ENCODE peak calls at places on chromosomes 2 and 18, in eight cellular contexts. One of them, this sample, is unnamed.

GRCh38 chr2:65431417-65432226 is 777 bp downstream of the SPRED2 start:
- DNase-seq in stimulated activated CD4-positive, alpha-beta T cell treated with anti-CD3 and anti-CD28 coated beads, Interleukin-4, amount 100 ng/mL, for 48 hours: peak
- DNase-seq in fibroblast of pulmonary artery: peak
- DNase-seq in iris pigment epithelial cell: peak
- DNase-seq in amniotic stem cell: no peak
- DNase-seq in GM03348: peak
- DNase-seq in colonic mucosa: peak
- DNase-seq in stimulated activated naive CD4-positive, alpha-beta T cell: peak
- DNase-seq in this sample: no peak

GRCh38 chr2:31318360-31319336 is 84.7 kb downstream of the EHD3 start:
- DNase-seq in stimulated activated CD4-positive, alpha-beta T cell treated with anti-CD3 and anti-CD28 coated beads, Interleukin-4, amount 100 ng/mL, for 48 hours: peak
- DNase-seq in fibroblast of pulmonary artery: peak
- DNase-seq in iris pigment epithelial cell: peak
- DNase-seq in amniotic stem cell: peak
- DNase-seq in GM03348: peak
- DNase-seq in colonic mucosa: peak
- DNase-seq in stimulated activated naive CD4-positive, alpha-beta T cell: no peak
- DNase-seq in this sample: no peak

GRCh38 chr2:160321025-160321424 is 121.0 kb upstream of the ITGB6 start:
- DNase-seq in stimulated activated CD4-positive, alpha-beta T cell treated with anti-CD3 and anti-CD28 coated beads, Interleukin-4, amount 100 ng/mL, for 48 hours: no peak
- DNase-seq in fibroblast of pulmonary artery: no peak
- DNase-seq in iris pigment epithelial cell: no peak
- DNase-seq in amniotic stem cell: no peak
- DNase-seq in GM03348: no peak
- DNase-seq in colonic mucosa: peak
- DNase-seq in stimulated activated naive CD4-positive, alpha-beta T cell: no peak
- DNase-seq in this sample: no peak

GRCh38 chr2:63862802-63863201 is 21.1 kb downstream of the UGP2 start:
- DNase-seq in stimulated activated CD4-positive, alpha-beta T cell treated with anti-CD3 and anti-CD28 coated beads, Interleukin-4, amount 100 ng/mL, for 48 hours: no peak
- DNase-seq in fibroblast of pulmonary artery: peak
- DNase-seq in iris pigment epithelial cell: peak
- DNase-seq in amniotic stem cell: no peak
- DNase-seq in GM03348: no peak
- DNase-seq in colonic mucosa: no peak
- DNase-seq in stimulated activated naive CD4-positive, alpha-beta T cell: no peak
- DNase-seq in this sample: no peak

GRCh38 chr18:55588876-55589595 is 1.0 kb upstream of the TCF4 start:
- DNase-seq in stimulated activated CD4-positive, alpha-beta T cell treated with anti-CD3 and anti-CD28 coated beads, Interleukin-4, amount 100 ng/mL, for 48 hours: no peak
- DNase-seq in fibroblast of pulmonary artery: no peak
- DNase-seq in iris pigment epithelial cell: no peak
- DNase-seq in amniotic stem cell: no peak
- DNase-seq in GM03348: no peak
- DNase-seq in colonic mucosa: no peak
- DNase-seq in stimulated activated naive CD4-positive, alpha-beta T cell: no peak
- DNase-seq in this sample: no peak

GRCh38 chr2:103660523-103660922 is 898.7 kb downstream of the TMEM182 start:
- DNase-seq in stimulated activated CD4-positive, alpha-beta T cell treated with anti-CD3 and anti-CD28 coated beads, Interleukin-4, amount 100 ng/mL, for 48 hours: no peak
- DNase-seq in fibroblast of pulmonary artery: no peak
- DNase-seq in iris pigment epithelial cell: no peak
- DNase-seq in amniotic stem cell: no peak
- DNase-seq in GM03348: no peak
- DNase-seq in colonic mucosa: no peak
- DNase-seq in stimulated activated naive CD4-positive, alpha-beta T cell: no peak
- DNase-seq in this sample: no peak

GRCh38 chr2:229601396-229601795 is 113.0 kb downstream of the DNER start:
- DNase-seq in stimulated activated CD4-positive, alpha-beta T cell treated with anti-CD3 and anti-CD28 coated beads, Interleukin-4, amount 100 ng/mL, for 48 hours: no peak
- DNase-seq in fibroblast of pulmonary artery: no peak
- DNase-seq in iris pigment epithelial cell: peak
- DNase-seq in amniotic stem cell: no peak
- DNase-seq in GM03348: no peak
- DNase-seq in colonic mucosa: no peak
- DNase-seq in stimulated activated naive CD4-positive, alpha-beta T cell: no peak
- DNase-seq in this sample: no peak

GRCh38 chr2:176574415-176575236 is 305.4 kb downstream of the MTX2 start:
- DNase-seq in stimulated activated CD4-positive, alpha-beta T cell treated with anti-CD3 and anti-CD28 coated beads, Interleukin-4, amount 100 ng/mL, for 48 hours: no peak
- DNase-seq in fibroblast of pulmonary artery: no peak
- DNase-seq in iris pigment epithelial cell: no peak
- DNase-seq in amniotic stem cell: no peak
- DNase-seq in GM03348: no peak
- DNase-seq in colonic mucosa: no peak
- DNase-seq in stimulated activated naive CD4-positive, alpha-beta T cell: no peak
- DNase-seq in this sample: no peak

GRCh38 chr2:8704906-8705305 is 23.1 kb downstream of the ID2 start:
- DNase-seq in stimulated activated CD4-positive, alpha-beta T cell treated with anti-CD3 and anti-CD28 coated beads, Interleukin-4, amount 100 ng/mL, for 48 hours: no peak
- DNase-seq in fibroblast of pulmonary artery: no peak
- DNase-seq in iris pigment epithelial cell: peak
- DNase-seq in amniotic stem cell: no peak
- DNase-seq in GM03348: no peak
- DNase-seq in colonic mucosa: no peak
- DNase-seq in stimulated activated naive CD4-positive, alpha-beta T cell: no peak
- DNase-seq in this sample: no peak

GRCh38 chr2:240983361-240983995 is 14.9 kb upstream of the SNED1 start:
- DNase-seq in stimulated activated CD4-positive, alpha-beta T cell treated with anti-CD3 and anti-CD28 coated beads, Interleukin-4, amount 100 ng/mL, for 48 hours: peak
- DNase-seq in fibroblast of pulmonary artery: peak
- DNase-seq in iris pigment epithelial cell: peak
- DNase-seq in amniotic stem cell: no peak
- DNase-seq in GM03348: no peak
- DNase-seq in colonic mucosa: no peak
- DNase-seq in stimulated activated naive CD4-positive, alpha-beta T cell: no peak
- DNase-seq in this sample: no peak

GRCh38 chr18:72895548-72895947 is 27.8 kb upstream of the NETO1 start:
- DNase-seq in stimulated activated CD4-positive, alpha-beta T cell treated with anti-CD3 and anti-CD28 coated beads, Interleukin-4, amount 100 ng/mL, for 48 hours: no peak
- DNase-seq in fibroblast of pulmonary artery: no peak
- DNase-seq in iris pigment epithelial cell: no peak
- DNase-seq in amniotic stem cell: no peak
- DNase-seq in GM03348: no peak
- DNase-seq in colonic mucosa: no peak
- DNase-seq in stimulated activated naive CD4-positive, alpha-beta T cell: no peak
- DNase-seq in this sample: no peak

GRCh38 chr2:70994055-70994444 is 623 bp downstream of the TEX261 start:
- DNase-seq in stimulated activated CD4-positive, alpha-beta T cell treated with anti-CD3 and anti-CD28 coated beads, Interleukin-4, amount 100 ng/mL, for 48 hours: no peak
- DNase-seq in fibroblast of pulmonary artery: no peak
- DNase-seq in iris pigment epithelial cell: peak
- DNase-seq in amniotic stem cell: no peak
- DNase-seq in GM03348: peak
- DNase-seq in colonic mucosa: no peak
- DNase-seq in stimulated activated naive CD4-positive, alpha-beta T cell: no peak
- DNase-seq in this sample: no peak

GRCh38 chr2:109290887-109291675 is 162.1 kb downstream of the SH3RF3 start:
- DNase-seq in stimulated activated CD4-positive, alpha-beta T cell treated with anti-CD3 and anti-CD28 coated beads, Interleukin-4, amount 100 ng/mL, for 48 hours: no peak
- DNase-seq in fibroblast of pulmonary artery: peak
- DNase-seq in iris pigment epithelial cell: peak
- DNase-seq in amniotic stem cell: no peak
- DNase-seq in GM03348: no peak
- DNase-seq in colonic mucosa: no peak
- DNase-seq in stimulated activated naive CD4-positive, alpha-beta T cell: no peak
- DNase-seq in this sample: no peak

GRCh38 chr2:178404380-178404767 is 46.6 kb downstream of the PRKRA start:
- DNase-seq in stimulated activated CD4-positive, alpha-beta T cell treated with anti-CD3 and anti-CD28 coated beads, Interleukin-4, amount 100 ng/mL, for 48 hours: no peak
- DNase-seq in fibroblast of pulmonary artery: peak
- DNase-seq in iris pigment epithelial cell: peak
- DNase-seq in amniotic stem cell: no peak
- DNase-seq in GM03348: peak
- DNase-seq in colonic mucosa: peak
- DNase-seq in stimulated activated naive CD4-positive, alpha-beta T cell: no peak
- DNase-seq in this sample: no peak

GRCh38 chr2:238847841-238848565 is at the start of gene TWIST2:
- DNase-seq in stimulated activated CD4-positive, alpha-beta T cell treated with anti-CD3 and anti-CD28 coated beads, Interleukin-4, amount 100 ng/mL, for 48 hours: no peak
- DNase-seq in fibroblast of pulmonary artery: peak
- DNase-seq in iris pigment epithelial cell: peak
- DNase-seq in amniotic stem cell: peak
- DNase-seq in GM03348: peak
- DNase-seq in colonic mucosa: peak
- DNase-seq in stimulated activated naive CD4-positive, alpha-beta T cell: no peak
- DNase-seq in this sample: no peak

GRCh38 chr2:199469514-199470360 is 12.0 kb upstream of the SATB2 start:
- DNase-seq in stimulated activated CD4-positive, alpha-beta T cell treated with anti-CD3 and anti-CD28 coated beads, Interleukin-4, amount 100 ng/mL, for 48 hours: no peak
- DNase-seq in fibroblast of pulmonary artery: no peak
- DNase-seq in iris pigment epithelial cell: no peak
- DNase-seq in amniotic stem cell: no peak
- DNase-seq in GM03348: no peak
- DNase-seq in colonic mucosa: peak
- DNase-seq in stimulated activated naive CD4-positive, alpha-beta T cell: no peak
- DNase-seq in this sample: no peak

GRCh38 chr2:209579236-209579749 is 155.4 kb downstream of the MAP2 start:
- DNase-seq in stimulated activated CD4-positive, alpha-beta T cell treated with anti-CD3 and anti-CD28 coated beads, Interleukin-4, amount 100 ng/mL, for 48 hours: no peak
- DNase-seq in fibroblast of pulmonary artery: peak
- DNase-seq in iris pigment epithelial cell: peak
- DNase-seq in amniotic stem cell: no peak
- DNase-seq in GM03348: peak
- DNase-seq in colonic mucosa: no peak
- DNase-seq in stimulated activated naive CD4-positive, alpha-beta T cell: no peak
- DNase-seq in this sample: no peak

GRCh38 chr2:127175406-127175805 is 44.7 kb downstream of the CYP27C1 start:
- DNase-seq in stimulated activated CD4-positive, alpha-beta T cell treated with anti-CD3 and anti-CD28 coated beads, Interleukin-4, amount 100 ng/mL, for 48 hours: no peak
- DNase-seq in fibroblast of pulmonary artery: no peak
- DNase-seq in iris pigment epithelial cell: no peak
- DNase-seq in amniotic stem cell: no peak
- DNase-seq in GM03348: peak
- DNase-seq in colonic mucosa: peak
- DNase-seq in stimulated activated naive CD4-positive, alpha-beta T cell: no peak
- DNase-seq in this sample: no peak

GRCh38 chr2:127270663-127271062 is 23.3 kb downstream of the ERCC3 start:
- DNase-seq in stimulated activated CD4-positive, alpha-beta T cell treated with anti-CD3 and anti-CD28 coated beads, Interleukin-4, amount 100 ng/mL, for 48 hours: no peak
- DNase-seq in fibroblast of pulmonary artery: no peak
- DNase-seq in iris pigment epithelial cell: no peak
- DNase-seq in amniotic stem cell: no peak
- DNase-seq in GM03348: no peak
- DNase-seq in colonic mucosa: no peak
- DNase-seq in stimulated activated naive CD4-positive, alpha-beta T cell: no peak
- DNase-seq in this sample: no peak

GRCh38 chr2:677056-677949 is at the start of gene TMEM18:
- DNase-seq in stimulated activated CD4-positive, alpha-beta T cell treated with anti-CD3 and anti-CD28 coated beads, Interleukin-4, amount 100 ng/mL, for 48 hours: peak
- DNase-seq in fibroblast of pulmonary artery: peak
- DNase-seq in iris pigment epithelial cell: peak
- DNase-seq in amniotic stem cell: peak
- DNase-seq in GM03348: peak
- DNase-seq in colonic mucosa: peak
- DNase-seq in stimulated activated naive CD4-positive, alpha-beta T cell: peak
- DNase-seq in this sample: peak

GRCh38 chr2:187461294-187462261 is 13.5 kb upstream of the CALCRL start:
- DNase-seq in stimulated activated CD4-positive, alpha-beta T cell treated with anti-CD3 and anti-CD28 coated beads, Interleukin-4, amount 100 ng/mL, for 48 hours: no peak
- DNase-seq in fibroblast of pulmonary artery: peak
- DNase-seq in iris pigment epithelial cell: no peak
- DNase-seq in amniotic stem cell: no peak
- DNase-seq in GM03348: no peak
- DNase-seq in colonic mucosa: no peak
- DNase-seq in stimulated activated naive CD4-positive, alpha-beta T cell: no peak
- DNase-seq in this sample: no peak

GRCh38 chr2:161206491-161207032 is 46.3 kb downstream of the TANK start:
- DNase-seq in stimulated activated CD4-positive, alpha-beta T cell treated with anti-CD3 and anti-CD28 coated beads, Interleukin-4, amount 100 ng/mL, for 48 hours: no peak
- DNase-seq in fibroblast of pulmonary artery: peak
- DNase-seq in iris pigment epithelial cell: peak
- DNase-seq in amniotic stem cell: no peak
- DNase-seq in GM03348: peak
- DNase-seq in colonic mucosa: no peak
- DNase-seq in stimulated activated naive CD4-positive, alpha-beta T cell: no peak
- DNase-seq in this sample: no peak

GRCh38 chr18:31445908-31446307 is 1.6 kb upstream of the DSG3 start:
- DNase-seq in stimulated activated CD4-positive, alpha-beta T cell treated with anti-CD3 and anti-CD28 coated beads, Interleukin-4, amount 100 ng/mL, for 48 hours: no peak
- DNase-seq in fibroblast of pulmonary artery: no peak
- DNase-seq in iris pigment epithelial cell: no peak
- DNase-seq in amniotic stem cell: no peak
- DNase-seq in GM03348: no peak
- DNase-seq in colonic mucosa: no peak
- DNase-seq in stimulated activated naive CD4-positive, alpha-beta T cell: no peak
- DNase-seq in this sample: no peak

GRCh38 chr2:148546270-148546669 is 98.3 kb upstream of the EPC2 start:
- DNase-seq in stimulated activated CD4-positive, alpha-beta T cell treated with anti-CD3 and anti-CD28 coated beads, Interleukin-4, amount 100 ng/mL, for 48 hours: no peak
- DNase-seq in fibroblast of pulmonary artery: peak
- DNase-seq in iris pigment epithelial cell: peak
- DNase-seq in amniotic stem cell: no peak
- DNase-seq in GM03348: no peak
- DNase-seq in colonic mucosa: no peak
- DNase-seq in stimulated activated naive CD4-positive, alpha-beta T cell: no peak
- DNase-seq in this sample: no peak

GRCh38 chr2:67613227-67613626 is 216.1 kb downstream of the ETAA1 start:
- DNase-seq in stimulated activated CD4-positive, alpha-beta T cell treated with anti-CD3 and anti-CD28 coated beads, Interleukin-4, amount 100 ng/mL, for 48 hours: no peak
- DNase-seq in fibroblast of pulmonary artery: no peak
- DNase-seq in iris pigment epithelial cell: no peak
- DNase-seq in amniotic stem cell: no peak
- DNase-seq in GM03348: no peak
- DNase-seq in colonic mucosa: no peak
- DNase-seq in stimulated activated naive CD4-positive, alpha-beta T cell: no peak
- DNase-seq in this sample: peak

GRCh38 chr2:48589170-48589767 is 28.4 kb upstream of the GTF2A1L start:
- DNase-seq in stimulated activated CD4-positive, alpha-beta T cell treated with anti-CD3 and anti-CD28 coated beads, Interleukin-4, amount 100 ng/mL, for 48 hours: no peak
- DNase-seq in fibroblast of pulmonary artery: peak
- DNase-seq in iris pigment epithelial cell: peak
- DNase-seq in amniotic stem cell: peak
- DNase-seq in GM03348: peak
- DNase-seq in colonic mucosa: no peak
- DNase-seq in stimulated activated naive CD4-positive, alpha-beta T cell: no peak
- DNase-seq in this sample: no peak

GRCh38 chr2:8573234-8573941 is 108.5 kb upstream of the ID2 start:
- DNase-seq in stimulated activated CD4-positive, alpha-beta T cell treated with anti-CD3 and anti-CD28 coated beads, Interleukin-4, amount 100 ng/mL, for 48 hours: no peak
- DNase-seq in fibroblast of pulmonary artery: no peak
- DNase-seq in iris pigment epithelial cell: no peak
- DNase-seq in amniotic stem cell: no peak
- DNase-seq in GM03348: no peak
- DNase-seq in colonic mucosa: peak
- DNase-seq in stimulated activated naive CD4-positive, alpha-beta T cell: no peak
- DNase-seq in this sample: no peak

GRCh38 chr2:219384872-219385271 is 2.8 kb downstream of the DNPEP start:
- DNase-seq in stimulated activated CD4-positive, alpha-beta T cell treated with anti-CD3 and anti-CD28 coated beads, Interleukin-4, amount 100 ng/mL, for 48 hours: no peak
- DNase-seq in fibroblast of pulmonary artery: no peak
- DNase-seq in iris pigment epithelial cell: no peak
- DNase-seq in amniotic stem cell: no peak
- DNase-seq in GM03348: no peak
- DNase-seq in colonic mucosa: no peak
- DNase-seq in stimulated activated naive CD4-positive, alpha-beta T cell: no peak
- DNase-seq in this sample: no peak

GRCh38 chr2:24885221-24886113 is 34.6 kb downstream of the ADCY3 start:
- DNase-seq in stimulated activated CD4-positive, alpha-beta T cell treated with anti-CD3 and anti-CD28 coated beads, Interleukin-4, amount 100 ng/mL, for 48 hours: no peak
- DNase-seq in fibroblast of pulmonary artery: no peak
- DNase-seq in iris pigment epithelial cell: no peak
- DNase-seq in amniotic stem cell: no peak
- DNase-seq in GM03348: no peak
- DNase-seq in colonic mucosa: no peak
- DNase-seq in stimulated activated naive CD4-positive, alpha-beta T cell: no peak
- DNase-seq in this sample: no peak

GRCh38 chr2:198314559-198315153 is 510.3 kb downstream of the PLCL1 start:
- DNase-seq in stimulated activated CD4-positive, alpha-beta T cell treated with anti-CD3 and anti-CD28 coated beads, Interleukin-4, amount 100 ng/mL, for 48 hours: no peak
- DNase-seq in fibroblast of pulmonary artery: peak
- DNase-seq in iris pigment epithelial cell: peak
- DNase-seq in amniotic stem cell: peak
- DNase-seq in GM03348: peak
- DNase-seq in colonic mucosa: peak
- DNase-seq in stimulated activated naive CD4-positive, alpha-beta T cell: no peak
- DNase-seq in this sample: no peak

GRCh38 chr2:236691799-236692167 is 122.2 kb downstream of the ACKR3 start:
- DNase-seq in stimulated activated CD4-positive, alpha-beta T cell treated with anti-CD3 and anti-CD28 coated beads, Interleukin-4, amount 100 ng/mL, for 48 hours: no peak
- DNase-seq in fibroblast of pulmonary artery: no peak
- DNase-seq in iris pigment epithelial cell: no peak
- DNase-seq in amniotic stem cell: no peak
- DNase-seq in GM03348: no peak
- DNase-seq in colonic mucosa: no peak
- DNase-seq in stimulated activated naive CD4-positive, alpha-beta T cell: no peak
- DNase-seq in this sample: no peak

GRCh38 chr2:70498054-70498453 is 55.6 kb downstream of the TGFA start:
- DNase-seq in stimulated activated CD4-positive, alpha-beta T cell treated with anti-CD3 and anti-CD28 coated beads, Interleukin-4, amount 100 ng/mL, for 48 hours: no peak
- DNase-seq in fibroblast of pulmonary artery: no peak
- DNase-seq in iris pigment epithelial cell: peak
- DNase-seq in amniotic stem cell: no peak
- DNase-seq in GM03348: no peak
- DNase-seq in colonic mucosa: no peak
- DNase-seq in stimulated activated naive CD4-positive, alpha-beta T cell: no peak
- DNase-seq in this sample: no peak

GRCh38 chr2:113755690-113756063 is 765 bp downstream of the SLC35F5 start:
- DNase-seq in stimulated activated CD4-positive, alpha-beta T cell treated with anti-CD3 and anti-CD28 coated beads, Interleukin-4, amount 100 ng/mL, for 48 hours: no peak
- DNase-seq in fibroblast of pulmonary artery: no peak
- DNase-seq in iris pigment epithelial cell: peak
- DNase-seq in amniotic stem cell: no peak
- DNase-seq in GM03348: peak
- DNase-seq in colonic mucosa: peak
- DNase-seq in stimulated activated naive CD4-positive, alpha-beta T cell: no peak
- DNase-seq in this sample: no peak

GRCh38 chr2:142008135-142008744 is 122.6 kb downstream of the LRP1B start:
- DNase-seq in stimulated activated CD4-positive, alpha-beta T cell treated with anti-CD3 and anti-CD28 coated beads, Interleukin-4, amount 100 ng/mL, for 48 hours: no peak
- DNase-seq in fibroblast of pulmonary artery: no peak
- DNase-seq in iris pigment epithelial cell: no peak
- DNase-seq in amniotic stem cell: peak
- DNase-seq in GM03348: no peak
- DNase-seq in colonic mucosa: no peak
- DNase-seq in stimulated activated naive CD4-positive, alpha-beta T cell: no peak
- DNase-seq in this sample: no peak